ENCODE peak calls at places on chromosomes 16 and 17, in ten cellular contexts. D, B, W, M, N, X, L, J, I and O are unnamed samples. For H3K27me3 and H3K4me1, the result is how much of the 10 kb centered on the place peaks cover.

GRCh38 chr16:89320717-89321501 is 103.4 kb downstream of the ZNF778 start:
- DNase-seq in J (peak), D (peak), B (no peak), X (peak), W (no peak), I (no peak), M (peak), L (peak), N (peak), O (peak)

GRCh38 chr16:85969159-85969558 is 70.2 kb downstream of the IRF8 start:
- DNase-seq in M (no peak), X (no peak), I (no peak), W (no peak), D (no peak), L (no peak), J (no peak), B (no peak), N (no peak), O (no peak)

GRCh38 chr16:31452631-31453106 is 6.6 kb upstream of the ARMC5 start:
- DNase-seq in B (no peak), I (no peak), J (no peak), L (no peak), N (no peak), M (no peak), D (no peak), X (peak), W (no peak), O (no peak)

GRCh38 chr17:45013021-45013997 is 38.1 kb downstream of the DCAKD start:
- DNase-seq in W (no peak), B (no peak), I (no peak), M (peak), D (peak), X (peak), L (no peak), N (peak), J (peak), O (no peak)

GRCh38 chr16:86396918-86397317 is 113.4 kb upstream of the FOXF1 start:
- DNase-seq in M (no peak), D (no peak), J (no peak), N (no peak), B (no peak), W (no peak), I (no peak), X (peak), L (no peak), O (no peak)

GRCh38 chr17:54900457-54901229 is at the start of gene TOM1L1:
- DNase-seq in L (peak), B (peak), X (peak), W (peak), M (peak), N (peak), D (peak), I (no peak), J (peak), O (peak)

GRCh38 chr16:82641336-82641984 is 14.7 kb downstream of the CDH13 start:
- DNase-seq in L (peak), J (no peak), B (no peak), N (no peak), M (no peak), W (no peak), I (no peak), X (no peak), D (no peak), O (no peak)

GRCh38 chr16:53545433-53545832 is 42.4 kb upstream of the AKTIP start:
- DNase-seq in I (peak), X (no peak), B (no peak), L (no peak), D (no peak), M (no peak), N (no peak), J (no peak), W (no peak), O (no peak)

GRCh38 chr17:59275618-59276017 is 55.3 kb downstream of the GDPD1 start:
- DNase-seq in N (no peak), B (no peak), J (no peak), L (no peak), I (no peak), M (no peak), D (no peak), X (no peak), W (no peak), O (no peak)

GRCh38 chr17:50630524-50631194 is 4.0 kb upstream of the ABCC3 start:
- DNase-seq in X (peak), D (peak), J (peak), M (no peak), N (peak), B (peak), L (peak), W (no peak), I (peak), O (peak)

GRCh38 chr17:77489898-77490265 is 349.1 kb downstream of the SEC14L1 start:
- DNase-seq in W (peak), N (no peak), X (peak), I (no peak), L (no peak), J (no peak), D (peak), B (peak), M (peak), O (peak)

GRCh38 chr16:71846443-71846842 is 667 bp downstream of the ATXN1L start:
- DNase-seq in X (peak), N (peak), B (no peak), W (no peak), L (peak), J (no peak), D (no peak), M (no peak), I (no peak), O (no peak)

GRCh38 chr17:71905632-71906031 is 215.2 kb upstream of the SOX9 start:
- DNase-seq in M (no peak), N (no peak), W (no peak), L (no peak), X (no peak), I (no peak), B (no peak), D (no peak), J (no peak), O (no peak)

GRCh38 chr16:11298143-11298900 is 17.2 kb upstream of the PRM1 start:
- DNase-seq in N (no peak), X (no peak), W (no peak), B (no peak), M (no peak), L (no peak), I (no peak), J (no peak), D (no peak), O (no peak)

GRCh38 chr17:43784628-43785101 is 4.4 kb downstream of the CFAP97D1 start:
- DNase-seq in B (no peak), N (no peak), W (no peak), J (no peak), M (no peak), X (no peak), L (no peak), I (no peak), D (no peak), O (no peak)

GRCh38 chr16:2371421-2371820 is 30.9 kb upstream of the ABCA3 start:
- DNase-seq in N (no peak), D (peak), W (no peak), X (no peak), L (no peak), B (no peak), J (no peak), M (no peak), I (no peak), O (no peak)

GRCh38 chr17:80348551-80349436 is 66.2 kb upstream of the ENDOV start:
- DNase-seq in M (no peak), L (no peak), N (no peak), B (no peak), W (no peak), I (no peak), D (no peak), X (no peak), J (no peak), O (no peak)

GRCh38 chr16:86363057-86363490 is 147.3 kb upstream of the FOXF1 start:
- DNase-seq in I (no peak), W (no peak), D (no peak), X (no peak), B (no peak), M (no peak), J (no peak), N (no peak), L (no peak), O (no peak)

GRCh38 chr17:7219812-7220592 is at the start of the genes ACADVL and DLG4:
- DNase-seq in I (peak), M (peak), X (peak), D (peak), J (peak), N (peak), W (peak), L (peak), B (peak), O (peak)

GRCh38 chr16:27961296-27961620 is 102.3 kb downstream of the GSG1L start:
- DNase-seq in J (no peak), D (no peak), N (no peak), M (no peak), L (no peak), I (no peak), X (no peak), B (no peak), W (no peak), O (no peak)

GRCh38 chr16:82924075-82924854 is 297.5 kb downstream of the CDH13 start:
- DNase-seq in D (no peak), J (no peak), W (no peak), X (no peak), L (no peak), N (no peak), I (no peak), B (no peak), M (no peak), O (no peak)

GRCh38 chr16:19014456-19014855 is 30.7 kb downstream of the TMC7 start:
- DNase-seq in N (no peak), B (no peak), L (no peak), M (no peak), I (no peak), X (peak), D (peak), W (no peak), J (peak), O (peak)

GRCh38 chr16:2520097-2520783 is at the start of gene AMDHD2:
- DNase-seq in I (peak), J (peak), D (peak), B (peak), N (peak), W (peak), L (peak), M (peak), X (peak), O (peak)

GRCh38 chr16:10039220-10040096 is 142.8 kb downstream of the GRIN2A start:
- DNase-seq in N (peak), L (peak), D (peak), M (no peak), B (no peak), X (peak), J (peak), W (no peak), I (no peak), O (no peak)

GRCh38 chr16:89641719-89642187 is 15.8 kb downstream of the CHMP1A start:
- DNase-seq in J (no peak), X (no peak), W (no peak), L (no peak), N (no peak), M (no peak), D (no peak), I (no peak), B (no peak), O (no peak)

GRCh38 chr16:66520406-66521194 is 29.3 kb downstream of the TK2 start:
- DNase-seq in N (no peak), W (no peak), I (no peak), X (peak), M (peak), L (no peak), D (peak), J (no peak), B (no peak), O (peak)

GRCh38 chr16:15434079-15434424 is 336 bp upstream of the BMERB1 start:
- DNase-seq in D (no peak), W (no peak), J (no peak), M (no peak), L (no peak), B (no peak), I (no peak), X (no peak), N (no peak), O (no peak)

GRCh38 chr17:50129946-50130777 is at the start of gene SAMD14:
- DNase-seq in X (peak), N (peak), B (no peak), L (no peak), W (no peak), M (no peak), I (no peak), D (no peak), J (no peak), O (peak)

GRCh38 chr17:46772879-46773620 is 45.4 kb downstream of the WNT3 start:
- DNase-seq in M (no peak), I (no peak), L (no peak), W (no peak), J (peak), N (no peak), X (peak), D (no peak), B (no peak), O (no peak)

GRCh38 chr17:46771601-46772012 is 46.9 kb downstream of the WNT3 start:
- DNase-seq in W (no peak), D (no peak), X (peak), L (no peak), B (no peak), N (no peak), M (no peak), I (no peak), J (peak), O (peak)

GRCh38 chr17:46773676-46774075 is 44.8 kb downstream of the WNT3 start:
- DNase-seq in N (no peak), J (peak), M (no peak), B (no peak), W (no peak), L (no peak), I (no peak), X (no peak), D (no peak), O (no peak)

GRCh38 chr17:46770818-46771600 is 47.5 kb downstream of the WNT3 start:
- DNase-seq in D (no peak), L (peak), J (peak), W (no peak), N (peak), M (peak), B (no peak), X (peak), I (no peak), O (no peak)

GRCh38 chr17:46772013-46772878 is 46.2 kb downstream of the WNT3 start:
- DNase-seq in J (peak), W (no peak), L (peak), M (peak), N (peak), B (no peak), D (no peak), I (no peak), X (peak), O (peak)
- H3K27me3 ChIP-seq in J (under half), W (under half), L (under half), M (under half), N (half or more), B (under half), D (under half), I (under half), X (under half), O (under half)

GRCh38 chr16:5060073-5060641 is 5.6 kb downstream of the C16orf89 start:
- DNase-seq in X (no peak), M (no peak), I (no peak), D (no peak), B (no peak), N (no peak), W (no peak), L (no peak), J (no peak), O (no peak)

GRCh38 chr16:5059386-5060072 is 6.2 kb downstream of the C16orf89 start:
- DNase-seq in X (peak), W (no peak), L (no peak), N (no peak), D (no peak), M (no peak), J (peak), I (no peak), B (no peak), O (no peak)

GRCh38 chr16:5056347-5056746 is 9.4 kb downstream of the C16orf89 start:
- DNase-seq in J (peak), X (peak), D (no peak), W (no peak), I (peak), M (no peak), B (no peak), N (peak), L (peak), O (no peak)

GRCh38 chr16:5054876-5055865 is 10.6 kb downstream of the C16orf89 start:
- DNase-seq in L (no peak), M (no peak), I (no peak), W (no peak), J (no peak), D (no peak), B (no peak), N (no peak), X (no peak), O (no peak)

GRCh38 chr16:5058476-5058875 is 7.3 kb downstream of the C16orf89 start:
- DNase-seq in X (peak), I (no peak), N (peak), B (no peak), D (peak), L (peak), W (no peak), M (no peak), J (peak), O (no peak)
- TF ChIP-seq CTCF in X (peak), I (no peak), N (peak), B (no peak), D (no peak), L (peak), W (no peak), M (no peak), J (peak), O (no peak)

GRCh38 chr17:2905697-2906595 is 109.7 kb downstream of the RAP1GAP2 start:
- DNase-seq in D (no peak), X (no peak), N (no peak), J (no peak), I (no peak), M (no peak), B (no peak), L (no peak), W (no peak), O (no peak)

GRCh38 chr17:2906907-2907306 is 110.7 kb downstream of the RAP1GAP2 start:
- DNase-seq in D (no peak), M (no peak), J (peak), N (no peak), W (no peak), I (no peak), L (no peak), X (no peak), B (no peak), O (no peak)

GRCh38 chr17:2903193-2903974 is 107.1 kb downstream of the RAP1GAP2 start:
- DNase-seq in I (no peak), B (no peak), J (peak), M (no peak), N (no peak), L (no peak), X (peak), D (no peak), W (no peak), O (no peak)

GRCh38 chr17:2904135-2904534 is 107.9 kb downstream of the RAP1GAP2 start:
- DNase-seq in I (no peak), D (peak), B (peak), W (no peak), L (no peak), N (peak), M (peak), J (peak), X (no peak), O (peak)

GRCh38 chr17:2905269-2905668 is 109.0 kb downstream of the RAP1GAP2 start:
- DNase-seq in W (no peak), X (no peak), M (peak), N (no peak), I (peak), B (no peak), J (no peak), L (no peak), D (peak), O (peak)
- H3K4me1 ChIP-seq in W (under half), X (under half), M (half or more), N (under half), I (under half), B (under half), J (under half), L (under half), D (under half), O (under half)

GRCh38 chr17:75688209-75688771 is 21.2 kb downstream of the SAP30BP start:
- DNase-seq in L (no peak), M (no peak), N (peak), J (no peak), I (no peak), X (no peak), W (no peak), D (no peak), B (no peak), O (no peak)
- H3K27me3 ChIP-seq in L (under half), M (under half), N (under half), J (under half), I (under half), X (under half), W (under half), D (under half), B (under half), O (under half)

DNA sequence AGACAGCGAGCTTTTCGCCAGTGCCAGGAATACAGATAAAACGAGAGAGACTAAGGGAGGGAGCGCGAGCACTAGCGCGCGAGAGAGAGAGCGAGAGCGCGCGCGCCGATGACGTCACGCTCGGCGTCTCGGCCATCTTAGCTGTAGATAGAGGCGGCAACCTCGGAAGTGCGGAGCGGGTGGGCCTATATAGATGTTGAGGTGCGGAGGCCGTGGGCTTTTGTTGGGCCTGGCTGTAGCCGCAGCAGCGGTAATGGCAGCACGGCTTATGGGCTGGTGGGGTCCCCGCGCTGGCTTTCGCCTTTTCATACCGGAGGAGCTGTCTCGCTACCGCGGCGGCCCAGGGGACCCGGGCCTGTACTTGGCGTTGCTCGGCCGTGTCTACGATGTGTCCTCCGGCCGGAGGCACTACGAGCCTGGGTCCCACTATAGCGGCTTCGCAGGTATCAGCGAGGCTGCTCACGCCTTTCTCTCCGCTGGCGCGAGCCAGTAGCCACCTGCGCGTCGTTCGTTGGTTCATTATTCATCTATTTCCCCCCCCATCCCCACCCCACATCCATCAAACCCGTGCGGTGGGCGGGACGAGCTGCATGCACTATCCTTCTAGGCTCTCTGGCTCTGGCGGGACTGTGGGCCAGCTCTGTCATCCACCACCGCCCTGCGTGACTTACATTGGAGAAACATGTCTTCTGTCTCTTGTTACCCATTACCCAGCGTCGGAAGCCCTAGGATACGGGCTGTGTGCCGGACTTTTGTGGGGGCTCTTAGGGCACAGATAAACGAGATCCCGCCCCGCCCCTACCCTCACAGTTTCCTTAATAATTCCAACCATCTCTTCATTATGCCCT is 790 bp downstream of the CYB5D2 start:
- DNase-seq in I (peak), X (peak), W (peak), N (peak), L (peak), D (peak), J (peak), M (peak), B (peak), O (peak)
- TF ChIP-seq CTCF in I (no peak), X (no peak), W (no peak), N (no peak), L (no peak), D (no peak), J (no peak), M (no peak), B (peak), O (no peak)